ENCODE peak calls at places on chromosomes 2 and 18, in ten cellular contexts. One of them, this sample, is unnamed.

GRCh38 chr2:42089340-42089925 is 41.6 kb downstream of the PKDCC start:
- DNase-seq in NCI-H1694 treated with DMSO at 0.1 percent for 48 hours: peak
- DNase-seq in fibroblast of lung: peak
- DNase-seq in mesothelial cell of epicardium: no peak
- DNase-seq in activated CD8-positive, alpha-beta memory T cell treated with anti-CD3 and anti-CD28 coated beads, Interleukin-2, amount 10 ng/mL, durations not matched to agents 7 days and 5 days: peak
- DNase-seq in RWPE1: peak
- DNase-seq in DMS53: peak
- DNase-seq in transverse colon: peak
- DNase-seq in NT2/D1: peak
- DNase-seq in fibroblast of pulmonary artery: peak
- DNase-seq in this sample: peak

GRCh38 chr2:86791574-86791973 is 861 bp upstream of the CD8A start:
- DNase-seq in NCI-H1694 treated with DMSO at 0.1 percent for 48 hours: no peak
- DNase-seq in fibroblast of lung: no peak
- DNase-seq in mesothelial cell of epicardium: no peak
- DNase-seq in activated CD8-positive, alpha-beta memory T cell treated with anti-CD3 and anti-CD28 coated beads, Interleukin-2, amount 10 ng/mL, durations not matched to agents 7 days and 5 days: peak
- DNase-seq in RWPE1: no peak
- DNase-seq in DMS53: peak
- DNase-seq in transverse colon: no peak
- DNase-seq in NT2/D1: no peak
- DNase-seq in fibroblast of pulmonary artery: no peak
- DNase-seq in this sample: no peak

GRCh38 chr2:47569658-47570398 is 166.9 kb downstream of the MSH2 start:
- DNase-seq in NCI-H1694 treated with DMSO at 0.1 percent for 48 hours: no peak
- DNase-seq in fibroblast of lung: peak
- DNase-seq in mesothelial cell of epicardium: no peak
- DNase-seq in activated CD8-positive, alpha-beta memory T cell treated with anti-CD3 and anti-CD28 coated beads, Interleukin-2, amount 10 ng/mL, durations not matched to agents 7 days and 5 days: no peak
- DNase-seq in RWPE1: no peak
- DNase-seq in DMS53: peak
- DNase-seq in transverse colon: no peak
- DNase-seq in NT2/D1: no peak
- DNase-seq in fibroblast of pulmonary artery: peak
- DNase-seq in this sample: no peak

GRCh38 chr2:126866451-126866850 is 32.2 kb upstream of the TEX51 start:
- DNase-seq in NCI-H1694 treated with DMSO at 0.1 percent for 48 hours: no peak
- DNase-seq in fibroblast of lung: no peak
- DNase-seq in mesothelial cell of epicardium: no peak
- DNase-seq in activated CD8-positive, alpha-beta memory T cell treated with anti-CD3 and anti-CD28 coated beads, Interleukin-2, amount 10 ng/mL, durations not matched to agents 7 days and 5 days: no peak
- DNase-seq in RWPE1: no peak
- DNase-seq in DMS53: no peak
- DNase-seq in transverse colon: no peak
- DNase-seq in NT2/D1: no peak
- DNase-seq in fibroblast of pulmonary artery: no peak
- DNase-seq in this sample: no peak

GRCh38 chr2:111930875-111931274 is 32.5 kb downstream of the MERTK start:
- DNase-seq in NCI-H1694 treated with DMSO at 0.1 percent for 48 hours: no peak
- DNase-seq in fibroblast of lung: peak
- DNase-seq in mesothelial cell of epicardium: no peak
- DNase-seq in activated CD8-positive, alpha-beta memory T cell treated with anti-CD3 and anti-CD28 coated beads, Interleukin-2, amount 10 ng/mL, durations not matched to agents 7 days and 5 days: peak
- DNase-seq in RWPE1: peak
- DNase-seq in DMS53: no peak
- DNase-seq in transverse colon: no peak
- DNase-seq in NT2/D1: no peak
- DNase-seq in fibroblast of pulmonary artery: peak
- DNase-seq in this sample: no peak

GRCh38 chr2:43950383-43951008 is 45.3 kb downstream of the LRPPRC start:
- DNase-seq in NCI-H1694 treated with DMSO at 0.1 percent for 48 hours: peak
- DNase-seq in fibroblast of lung: peak
- DNase-seq in mesothelial cell of epicardium: no peak
- DNase-seq in activated CD8-positive, alpha-beta memory T cell treated with anti-CD3 and anti-CD28 coated beads, Interleukin-2, amount 10 ng/mL, durations not matched to agents 7 days and 5 days: no peak
- DNase-seq in RWPE1: peak
- DNase-seq in DMS53: peak
- DNase-seq in transverse colon: no peak
- DNase-seq in NT2/D1: no peak
- DNase-seq in fibroblast of pulmonary artery: peak
- DNase-seq in this sample: no peak

GRCh38 chr2:28217042-28217740 is 175.5 kb upstream of the FOSL2 start:
- DNase-seq in NCI-H1694 treated with DMSO at 0.1 percent for 48 hours: no peak
- DNase-seq in fibroblast of lung: no peak
- DNase-seq in mesothelial cell of epicardium: no peak
- DNase-seq in activated CD8-positive, alpha-beta memory T cell treated with anti-CD3 and anti-CD28 coated beads, Interleukin-2, amount 10 ng/mL, durations not matched to agents 7 days and 5 days: no peak
- DNase-seq in RWPE1: no peak
- DNase-seq in DMS53: peak
- DNase-seq in transverse colon: no peak
- DNase-seq in NT2/D1: no peak
- DNase-seq in fibroblast of pulmonary artery: no peak
- DNase-seq in this sample: no peak

GRCh38 chr2:191878576-191879298 is 31.8 kb upstream of the CAVIN2 start:
- DNase-seq in NCI-H1694 treated with DMSO at 0.1 percent for 48 hours: no peak
- DNase-seq in fibroblast of lung: peak
- DNase-seq in mesothelial cell of epicardium: no peak
- DNase-seq in activated CD8-positive, alpha-beta memory T cell treated with anti-CD3 and anti-CD28 coated beads, Interleukin-2, amount 10 ng/mL, durations not matched to agents 7 days and 5 days: no peak
- DNase-seq in RWPE1: peak
- DNase-seq in DMS53: peak
- DNase-seq in transverse colon: no peak
- DNase-seq in NT2/D1: no peak
- DNase-seq in fibroblast of pulmonary artery: peak
- DNase-seq in this sample: no peak

GRCh38 chr18:23635283-23636040 is 27.2 kb downstream of the ANKRD29 start:
- DNase-seq in NCI-H1694 treated with DMSO at 0.1 percent for 48 hours: no peak
- DNase-seq in fibroblast of lung: peak
- DNase-seq in mesothelial cell of epicardium: no peak
- DNase-seq in activated CD8-positive, alpha-beta memory T cell treated with anti-CD3 and anti-CD28 coated beads, Interleukin-2, amount 10 ng/mL, durations not matched to agents 7 days and 5 days: no peak
- DNase-seq in RWPE1: peak
- DNase-seq in DMS53: peak
- DNase-seq in transverse colon: no peak
- DNase-seq in NT2/D1: no peak
- DNase-seq in fibroblast of pulmonary artery: no peak
- DNase-seq in this sample: no peak

GRCh38 chr2:74528600-74529356 is 728 bp downstream of the AUP1 start:
- DNase-seq in NCI-H1694 treated with DMSO at 0.1 percent for 48 hours: no peak
- DNase-seq in fibroblast of lung: no peak
- DNase-seq in mesothelial cell of epicardium: no peak
- DNase-seq in activated CD8-positive, alpha-beta memory T cell treated with anti-CD3 and anti-CD28 coated beads, Interleukin-2, amount 10 ng/mL, durations not matched to agents 7 days and 5 days: peak
- DNase-seq in RWPE1: no peak
- DNase-seq in DMS53: no peak
- DNase-seq in transverse colon: peak
- DNase-seq in NT2/D1: no peak
- DNase-seq in fibroblast of pulmonary artery: no peak
- DNase-seq in this sample: no peak

GRCh38 chr2:41878056-41878455 is 169.8 kb upstream of the PKDCC start:
- DNase-seq in NCI-H1694 treated with DMSO at 0.1 percent for 48 hours: peak
- DNase-seq in fibroblast of lung: no peak
- DNase-seq in mesothelial cell of epicardium: no peak
- DNase-seq in activated CD8-positive, alpha-beta memory T cell treated with anti-CD3 and anti-CD28 coated beads, Interleukin-2, amount 10 ng/mL, durations not matched to agents 7 days and 5 days: no peak
- DNase-seq in RWPE1: no peak
- DNase-seq in DMS53: no peak
- DNase-seq in transverse colon: no peak
- DNase-seq in NT2/D1: no peak
- DNase-seq in fibroblast of pulmonary artery: no peak
- DNase-seq in this sample: no peak

GRCh38 chr2:204030337-204030736 is 93.8 kb downstream of the ICOS start:
- DNase-seq in NCI-H1694 treated with DMSO at 0.1 percent for 48 hours: no peak
- DNase-seq in fibroblast of lung: no peak
- DNase-seq in mesothelial cell of epicardium: no peak
- DNase-seq in activated CD8-positive, alpha-beta memory T cell treated with anti-CD3 and anti-CD28 coated beads, Interleukin-2, amount 10 ng/mL, durations not matched to agents 7 days and 5 days: no peak
- DNase-seq in RWPE1: no peak
- DNase-seq in DMS53: no peak
- DNase-seq in transverse colon: no peak
- DNase-seq in NT2/D1: no peak
- DNase-seq in fibroblast of pulmonary artery: no peak
- DNase-seq in this sample: no peak

GRCh38 chr2:60808330-60808801 is 52.3 kb downstream of the PAPOLG start:
- DNase-seq in NCI-H1694 treated with DMSO at 0.1 percent for 48 hours: no peak
- DNase-seq in fibroblast of lung: peak
- DNase-seq in mesothelial cell of epicardium: no peak
- DNase-seq in activated CD8-positive, alpha-beta memory T cell treated with anti-CD3 and anti-CD28 coated beads, Interleukin-2, amount 10 ng/mL, durations not matched to agents 7 days and 5 days: no peak
- DNase-seq in RWPE1: no peak
- DNase-seq in DMS53: no peak
- DNase-seq in transverse colon: no peak
- DNase-seq in NT2/D1: no peak
- DNase-seq in fibroblast of pulmonary artery: no peak
- DNase-seq in this sample: no peak